ENCODE peak calls at places on chromosomes 6 and 20, in five cellular contexts. F is LHCN-M2; V is activated CD8-positive, alpha-beta T cell treated with anti-CD3 and anti-CD28 coated beads for 36 hours; E is effector memory CD4-positive, alpha-beta T cell; B is H54. K is an unnamed sample.

GRCh38 chr20:43751167-43752050 is 24.6 kb upstream of the GTSF1L start:
- DNase-seq in F (peak; percentile 96), V (peak; percentile 85), E (no peak), B (peak; percentile 72), K (peak; percentile 93)

GRCh38 chr6:12485226-12485764 is 195.1 kb downstream of the EDN1 start:
- DNase-seq in F (no peak), V (no peak), E (no peak), B (no peak), K (no peak)

GRCh38 chr20:10490706-10491105 is 55.6 kb downstream of the SLX4IP start:
- DNase-seq in F (no peak), V (no peak), E (no peak), B (no peak), K (peak; percentile 32)

GRCh38 chr20:59144179-59144830 is 19.3 kb upstream of the ZNF831 start:
- DNase-seq in F (no peak), V (peak; percentile 86), E (no peak), B (no peak), K (no peak)

GRCh38 chr6:134138226-134138975 is 86.0 kb upstream of the SLC2A12 start:
- DNase-seq in F (peak; percentile 34), V (no peak), E (no peak), B (no peak), K (no peak)

GRCh38 chr20:54133434-54134427 is 40.1 kb downstream of the CYP24A1 start:
- DNase-seq in F (peak; percentile 63), V (no peak), E (no peak), B (no peak), K (peak; percentile 24)

GRCh38 chr20:46933150-46933549 is 38.5 kb downstream of the EYA2 start:
- DNase-seq in F (no peak), V (no peak), E (no peak), B (no peak), K (no peak)

GRCh38 chr20:58610071-58610800 is 40.8 kb upstream of the STX16 start:
- DNase-seq in F (no peak), V (no peak), E (no peak), B (no peak), K (no peak)

GRCh38 chr6:167930300-167930699 is 67.2 kb upstream of the KIF25 start:
- DNase-seq in F (peak; percentile 69), V (no peak), E (no peak), B (peak; percentile 12), K (peak; percentile 27)

GRCh38 chr6:2973656-2974055 is 2.3 kb upstream of the SERPINB6 start:
- DNase-seq in F (peak; percentile 20), V (peak; percentile 42), E (no peak), B (no peak), K (no peak)

GRCh38 chr6:25454141-25454540 is 175.0 kb downstream of the CARMIL1 start:
- DNase-seq in F (no peak), V (no peak), E (no peak), B (no peak), K (no peak)

GRCh38 chr20:37897008-37897548 is 5.8 kb upstream of the VSTM2L start:
- DNase-seq in F (no peak), V (no peak), E (no peak), B (no peak), K (no peak)

GRCh38 chr20:63774348-63774735 is 34.8 kb downstream of the SLC2A4RG start:
- DNase-seq in F (no peak), V (no peak), E (no peak), B (no peak), K (no peak)

GRCh38 chr6:2853766-2854393 is 12.2 kb upstream of the SERPINB1 start:
- DNase-seq in F (peak; percentile 86), V (peak; percentile 98), E (peak; percentile 70), B (peak; percentile 52), K (peak; percentile 72)

GRCh38 chr6:165552248-165552736 is 110.7 kb downstream of the PDE10A start:
- DNase-seq in F (no peak), V (no peak), E (no peak), B (no peak), K (no peak)

GRCh38 chr6:3796396-3796795 is 44.9 kb upstream of the PXDC1 start:
- DNase-seq in F (no peak), V (no peak), E (no peak), B (no peak), K (no peak)

GRCh38 chr6:5159162-5159561 is 74.0 kb downstream of the PPP1R3G start:
- DNase-seq in F (no peak), V (no peak), E (no peak), B (no peak), K (no peak)

GRCh38 chr20:64111841-64112641 is 4.7 kb upstream of the NPBWR2 start:
- DNase-seq in F (no peak), V (no peak), E (no peak), B (no peak), K (no peak)

GRCh38 chr20:24163501-24163900 is 174.9 kb upstream of the GGTLC1 start:
- DNase-seq in F (no peak), V (no peak), E (no peak), B (no peak), K (no peak)

GRCh38 chr6:108156180-108156937 is 9.5 kb upstream of the NR2E1 start:
- DNase-seq in F (no peak), V (no peak), E (no peak), B (no peak), K (no peak)

GRCh38 chr6:57265755-57266221 is 43.7 kb upstream of the RAB23 start:
- DNase-seq in F (peak; percentile 61), V (no peak), E (no peak), B (no peak), K (peak; percentile 77)

GRCh38 chr6:4355241-4355640 is 219.9 kb upstream of the ECI2 start:
- DNase-seq in F (peak; percentile 78), V (no peak), E (no peak), B (peak; percentile 64), K (peak; percentile 49)

GRCh38 chr20:24060851-24061590 is 72.4 kb upstream of the GGTLC1 start:
- DNase-seq in F (no peak), V (no peak), E (no peak), B (no peak), K (no peak)

GRCh38 chr6:163333686-163334085 is 80.8 kb upstream of the QKI start:
- DNase-seq in F (no peak), V (no peak), E (no peak), B (no peak), K (peak; percentile 62)